ENCODE peak calls at places on chromosomes 6 and 20, in five cellular contexts. U, R, A, D and B are unnamed samples.

GRCh38 chr6:87653074-87653962 is 48.7 kb downstream of the AKIRIN2 start:
- DNase-seq in U (no peak), R (no peak), A (no peak), D (no peak), B (no peak)

GRCh38 chr6:134193536-134194521 is 124.1 kb downstream of the SGK1 start:
- DNase-seq in U (no peak), R (no peak), A (no peak), D (no peak), B (no peak)

GRCh38 chr20:50295762-50296449 is 105.3 kb downstream of the CEBPB start:
- DNase-seq in U (no peak), R (no peak), A (no peak), D (no peak), B (no peak)

GRCh38 chr6:142695016-142695415 is 250.0 kb downstream of the HIVEP2 start:
- DNase-seq in U (no peak), R (no peak), A (no peak), D (no peak), B (no peak)

GRCh38 chr20:48841861-48842529 is 14.2 kb upstream of the PREX1 start:
- DNase-seq in U (peak; percentile 67), R (no peak), A (no peak), D (peak; percentile 24), B (no peak)

GRCh38 chr6:163782436-163783003 is 368.0 kb downstream of the QKI start:
- DNase-seq in U (no peak), R (no peak), A (peak; percentile 16), D (no peak), B (peak; percentile 19)

GRCh38 chr20:48295445-48295903 is 510.2 kb upstream of the SULF2 start:
- DNase-seq in U (peak; percentile 61), R (no peak), A (no peak), D (peak; percentile 79), B (no peak)

GRCh38 chr6:150535151-150535816 is 64.4 kb upstream of the PLEKHG1 start:
- DNase-seq in U (no peak), R (no peak), A (no peak), D (no peak), B (no peak)

GRCh38 chr6:170037541-170038250 is 253.2 kb downstream of the DLL1 start:
- DNase-seq in U (no peak), R (no peak), A (no peak), D (no peak), B (no peak)

GRCh38 chr6:100035873-100036653 is 42.0 kb upstream of the MCHR2 start:
- DNase-seq in U (no peak), R (no peak), A (no peak), D (no peak), B (no peak)

GRCh38 chr6:44735631-44735963 is 348.1 kb downstream of the CDC5L start:
- DNase-seq in U (no peak), R (no peak), A (no peak), D (no peak), B (peak; percentile 62)

GRCh38 chr6:64301307-64302236 is 666.0 kb downstream of the PHF3 start:
- DNase-seq in U (no peak), R (no peak), A (no peak), D (no peak), B (no peak)

GRCh38 chr20:9051508-9051907 is 17.4 kb upstream of the PLCB4 start:
- DNase-seq in U (peak; percentile 30), R (no peak), A (no peak), D (peak; percentile 94), B (no peak)

GRCh38 chr6:137867685-137868509 is 838 bp downstream of the TNFAIP3 start:
- DNase-seq in U (no peak), R (peak; percentile 51), A (peak; percentile 21), D (no peak), B (peak; percentile 34)

GRCh38 chr20:15317546-15318242 is 980.3 kb upstream of the FLRT3 start:
- DNase-seq in U (no peak), R (no peak), A (no peak), D (no peak), B (peak; percentile 9)

GRCh38 chr6:149900620-149901443 is 2.9 kb upstream of the RAET1E start:
- DNase-seq in U (no peak), R (no peak), A (no peak), D (no peak), B (no peak)

GRCh38 chr20:33687370-33687915 is 1.3 kb upstream of the E2F1 start:
- DNase-seq in U (no peak), R (no peak), A (no peak), D (no peak), B (no peak)

GRCh38 chr6:19869464-19869863 is 32.3 kb downstream of the ID4 start:
- DNase-seq in U (no peak), R (no peak), A (no peak), D (no peak), B (no peak)

GRCh38 chr6:12614468-12614867 is 102.1 kb upstream of the PHACTR1 start:
- DNase-seq in U (no peak), R (no peak), A (no peak), D (no peak), B (no peak)

GRCh38 chr6:32807020-32807580 is 9.7 kb downstream of the HLA-DOB start:
- DNase-seq in U (no peak), R (no peak), A (peak; percentile 54), D (no peak), B (no peak)

GRCh38 chr6:41483943-41484342 is 62.2 kb upstream of the FOXP4 start:
- DNase-seq in U (no peak), R (no peak), A (no peak), D (no peak), B (no peak)

GRCh38 chr6:148471624-148472494 is 129.2 kb downstream of the SASH1 start:
- DNase-seq in U (no peak), R (no peak), A (no peak), D (no peak), B (no peak)

GRCh38 chr6:73722318-73723060 is 26.5 kb downstream of the CD109 start:
- DNase-seq in U (no peak), R (no peak), A (no peak), D (peak; percentile 50), B (peak; percentile 33)

GRCh38 chr20:48723308-48724264 is 104.2 kb downstream of the PREX1 start:
- DNase-seq in U (no peak), R (no peak), A (no peak), D (no peak), B (no peak)

GRCh38 chr6:115945806-115946205 is 114.9 kb downstream of the FRK start:
- DNase-seq in U (no peak), R (no peak), A (no peak), D (no peak), B (no peak)

GRCh38 chr6:66689608-66690007 is 982.6 kb upstream of the EYS start:
- DNase-seq in U (no peak), R (no peak), A (no peak), D (no peak), B (no peak)

GRCh38 chr6:32882879-32883250 is 28.9 kb downstream of the PSMB9 start:
- DNase-seq in U (no peak), R (no peak), A (no peak), D (no peak), B (no peak)

GRCh38 chr6:158026901-158027589 is 45.4 kb downstream of the SYNJ2 start:
- DNase-seq in U (no peak), R (no peak), A (no peak), D (no peak), B (no peak)

GRCh38 chr6:31948306-31948705 is 2.4 kb downstream of the CFB start:
- DNase-seq in U (no peak), R (no peak), A (no peak), D (no peak), B (no peak)

GRCh38 chr6:29653452-29654038 is 3.3 kb upstream of the MOG start:
- DNase-seq in U (no peak), R (peak; percentile 51), A (no peak), D (peak; percentile 57), B (peak; percentile 58)

GRCh38 chr6:152267967-152268845 is 369.0 kb downstream of the SYNE1 start:
- DNase-seq in U (peak; percentile 4), R (no peak), A (no peak), D (no peak), B (peak; percentile 14)

GRCh38 chr6:159174263-159174974 is 5.2 kb downstream of the FNDC1 start:
- DNase-seq in U (peak; percentile 28), R (peak; percentile 61), A (peak; percentile 83), D (peak; percentile 18), B (peak; percentile 80)

GRCh38 chr6:23045280-23045679 is 475.9 kb downstream of the HDGFL1 start:
- DNase-seq in U (no peak), R (no peak), A (no peak), D (no peak), B (no peak)

DNA sequence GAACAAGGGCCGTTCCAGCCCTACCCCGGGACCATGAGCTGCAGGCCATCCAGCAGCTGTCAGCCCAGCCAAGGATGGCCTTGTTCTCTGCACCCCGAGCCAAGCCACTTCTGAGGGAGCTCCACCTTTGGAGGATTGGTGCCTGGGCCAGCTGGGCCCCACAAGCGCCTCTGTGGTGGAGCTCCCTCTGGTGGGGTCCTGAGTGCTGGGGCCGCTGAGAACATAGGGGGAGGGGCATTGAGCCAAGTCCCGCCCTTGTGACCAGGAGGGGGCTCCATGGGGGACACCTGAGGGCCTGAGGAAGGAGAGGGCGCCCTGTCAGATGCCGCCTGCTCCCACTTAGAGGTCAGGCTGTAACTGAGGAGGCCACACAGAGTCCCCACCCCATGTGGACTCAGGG is 43.2 kb downstream of the YTHDF1 start:
- DNase-seq in U (no peak), R (no peak), A (peak; percentile 74), D (no peak), B (peak; percentile 57)
- TF ChIP-seq CTCF in U (peak; percentile 15), R (no peak), A (peak; percentile 25), D (peak; percentile 11), B (no peak)

DNA sequence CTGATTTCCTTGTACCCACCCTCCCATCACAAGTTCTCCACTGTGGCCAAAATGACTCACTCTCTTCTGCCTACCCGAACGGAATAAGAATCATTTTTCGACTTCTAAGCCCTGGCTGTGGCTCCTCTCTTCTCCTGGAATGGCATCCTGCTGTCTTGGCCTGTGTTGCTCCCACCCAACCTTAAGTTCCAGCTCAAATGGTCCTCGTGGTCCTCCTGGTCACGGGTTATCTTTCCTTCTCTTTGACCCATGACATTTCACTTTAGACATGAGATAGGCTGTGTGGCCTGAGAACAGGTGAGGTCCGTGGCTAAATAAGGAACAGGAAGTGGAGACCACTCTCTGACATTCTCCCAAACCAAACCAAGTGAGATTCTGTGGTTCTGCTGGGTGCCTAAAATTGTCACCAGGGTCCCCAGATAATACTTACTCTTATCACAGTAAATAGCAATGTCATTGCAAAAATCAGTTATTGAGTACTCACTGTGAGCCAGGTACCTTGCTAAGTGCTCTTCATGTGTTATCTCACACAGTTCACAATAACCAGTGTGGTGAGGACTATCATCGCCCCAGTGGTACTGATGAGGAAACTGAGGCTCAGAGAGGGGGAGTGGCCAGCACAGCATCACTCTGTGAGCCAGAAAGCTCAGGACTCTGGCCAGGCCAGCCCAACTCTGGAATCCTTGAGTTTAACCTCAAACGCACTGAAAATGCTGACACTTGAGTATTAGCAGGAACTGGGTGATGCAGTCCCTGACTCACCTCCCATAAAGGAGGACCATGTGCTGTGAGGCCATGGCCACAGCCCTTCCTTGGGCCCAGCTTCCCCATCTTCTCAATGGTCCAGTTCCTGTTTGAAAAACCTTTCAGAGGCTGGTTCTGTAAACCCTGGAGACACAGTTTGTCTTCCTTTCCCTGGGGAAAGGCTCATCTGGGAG is 74.8 kb upstream of the SIRPA start:
- DNase-seq in U (no peak), R (no peak), A (no peak), D (no peak), B (no peak)
- TF ChIP-seq CTCF in U (no peak), R (no peak), A (no peak), D (no peak), B (no peak)

GRCh38 chr6:1390805-1391511 is 1.6 kb downstream of the FOXF2 start:
- DNase-seq in U (no peak), R (no peak), A (peak; percentile 54), D (no peak), B (no peak)
- TF ChIP-seq CTCF in U (no peak), R (no peak), A (no peak), D (no peak), B (no peak)

GRCh38 chr20:6157345-6157744 is 34.5 kb upstream of the FERMT1 start:
- DNase-seq in U (no peak), R (no peak), A (no peak), D (no peak), B (no peak)
- TF ChIP-seq CTCF in U (peak; percentile 53), R (no peak), A (no peak), D (no peak), B (no peak)